ENCODE peak calls at places on chromosomes 1 and 21, in five cellular contexts. E, C, G, P and M are unnamed samples.

GRCh38 chr1:227889863-227890405 is 57.8 kb downstream of the WNT9A start:
- DNase-seq in P (no peak), C (peak), G (no peak), E (no peak), M (peak)

GRCh38 chr1:62358974-62359373 is 39.7 kb upstream of the KANK4 start:
- DNase-seq in P (no peak), E (no peak), C (no peak), G (no peak), M (no peak)

GRCh38 chr1:227949954-227950734 is 2.4 kb upstream of the WNT9A start:
- DNase-seq in G (no peak), P (no peak), C (no peak), E (no peak), M (no peak)

GRCh38 chr1:29736582-29737188 is 500.4 kb downstream of the PTPRU start:
- DNase-seq in G (no peak), P (peak), E (no peak), C (no peak), M (no peak)

GRCh38 chr1:200866521-200866920 is 6.3 kb upstream of the GPR25 start:
- DNase-seq in G (no peak), C (no peak), P (no peak), E (no peak), M (no peak)

GRCh38 chr1:222996307-222996983 is 146.6 kb downstream of the TLR5 start:
- DNase-seq in C (no peak), E (no peak), P (no peak), G (no peak), M (no peak)

GRCh38 chr1:974293-974640 is 7.6 kb downstream of the PERM1 start:
- DNase-seq in G (no peak), P (no peak), C (no peak), E (no peak), M (no peak)

GRCh38 chr1:170214980-170215910 is 69.5 kb downstream of the NTMT2 start:
- DNase-seq in G (no peak), C (no peak), P (no peak), E (no peak), M (no peak)

GRCh38 chr1:216119600-216119999 is 303.6 kb downstream of the USH2A start:
- DNase-seq in E (peak), C (no peak), P (no peak), G (no peak), M (no peak)

GRCh38 chr1:205824180-205824579 is 11.2 kb upstream of the SLC41A1 start:
- DNase-seq in G (no peak), C (no peak), E (no peak), P (no peak), M (no peak)

GRCh38 chr1:224106568-224107281 is 7.2 kb upstream of the FBXO28 start:
- DNase-seq in C (no peak), P (no peak), E (peak), G (peak), M (peak)

GRCh38 chr1:19287436-19288185 is 959 bp downstream of the AKR7A3 start:
- DNase-seq in C (no peak), P (no peak), E (no peak), G (no peak), M (peak)

GRCh38 chr21:46605759-46606426 is 1.0 kb upstream of the S100B start:
- DNase-seq in P (no peak), E (no peak), C (peak), G (no peak), M (peak)

GRCh38 chr1:10399487-10399917 is 638 bp downstream of the PGD start:
- DNase-seq in E (peak), C (peak), G (no peak), P (no peak), M (peak)

GRCh38 chr21:16563111-16563510 is 833.3 kb downstream of the USP25 start:
- DNase-seq in E (no peak), G (no peak), C (no peak), P (no peak), M (no peak)

GRCh38 chr1:156549390-156549789 is 23.0 kb downstream of the IQGAP3 start:
- DNase-seq in P (no peak), G (no peak), C (no peak), E (no peak), M (no peak)

GRCh38 chr1:1435094-1435903 is at the start of gene VWA1:
- DNase-seq in E (peak), G (peak), C (peak), P (no peak), M (peak)

GRCh38 chr1:207890136-207890738 is 20.7 kb downstream of the CD34 start:
- DNase-seq in P (peak), C (peak), G (no peak), E (no peak), M (peak)

GRCh38 chr1:121522061-121522759 is 337.4 kb downstream of the SRGAP2C start:
- DNase-seq in C (no peak), G (no peak), E (no peak), P (no peak), M (no peak)

GRCh38 chr1:169527461-169528213 is 41.9 kb upstream of the SLC19A2 start:
- DNase-seq in C (no peak), G (no peak), P (no peak), E (no peak), M (peak)

GRCh38 chr1:92679980-92680379 is 104.9 kb downstream of the EVI5 start:
- DNase-seq in G (no peak), P (no peak), C (no peak), E (no peak), M (no peak)

GRCh38 chr21:37455504-37455911 is 88.9 kb downstream of the DYRK1A start:
- DNase-seq in E (no peak), G (no peak), P (no peak), C (no peak), M (no peak)

GRCh38 chr1:154352581-154353459 is 27.5 kb downstream of the ATP8B2 start:
- DNase-seq in E (peak), C (peak), G (no peak), P (no peak), M (peak)

GRCh38 chr1:26529655-26530539 is at the start of gene RPS6KA1:
- DNase-seq in E (peak), P (no peak), G (no peak), C (peak), M (peak)

GRCh38 chr1:238492271-238492670 is 601.5 kb upstream of the ZP4 start:
- DNase-seq in G (no peak), C (no peak), P (no peak), E (peak), M (no peak)

GRCh38 chr1:100219879-100220278 is 29.8 kb downstream of the DBT start:
- DNase-seq in G (no peak), E (no peak), C (no peak), P (no peak), M (no peak)

GRCh38 chr1:44030606-44031050 is 634 bp downstream of the SLC6A9 start:
- DNase-seq in P (no peak), G (no peak), E (peak), C (peak), M (no peak)

GRCh38 chr1:167412920-167413319 is 105.4 kb downstream of the CD247 start:
- DNase-seq in C (no peak), P (no peak), G (no peak), E (no peak), M (no peak)

GRCh38 chr1:23273450-23274133 is 56.3 kb upstream of the HTR1D start:
- DNase-seq in C (no peak), G (no peak), E (no peak), P (peak), M (peak)